ENCODE peak calls at places on chromosomes 1 and 21, in seven cellular contexts. Y, W, O, B, V, Z and T are unnamed samples.
A peak's percentile ranks its signal among the peaks of the same experiment; 100 is the strongest.

GRCh38 chr1:220045356-220046051 is 801 bp downstream of the EPRS1 start:
- ATAC-seq in Y (no peak), W (peak; percentile 50), O (no peak), B (no peak), V (peak; percentile 78), Z (no peak), T (no peak)

GRCh38 chr1:200627548-200628222 is 7.1 kb upstream of the KIF14 start:
- ATAC-seq in Y (no peak), W (peak; percentile 66), O (no peak), B (no peak), V (no peak), Z (no peak), T (no peak)

GRCh38 chr1:24957016-24957807 is 27.1 kb upstream of the RUNX3 start:
- ATAC-seq in Y (no peak), W (peak; percentile 6), O (no peak), B (no peak), V (no peak), Z (no peak), T (no peak)

GRCh38 chr1:2508180-2508579 is 18.2 kb downstream of the PANK4 start:
- ATAC-seq in Y (no peak), W (no peak), O (no peak), B (no peak), V (no peak), Z (no peak), T (no peak)

GRCh38 chr1:202728951-202729350 is 18.7 kb upstream of the SYT2 start:
- ATAC-seq in Y (no peak), W (peak; percentile 60), O (no peak), B (no peak), V (no peak), Z (no peak), T (no peak)

GRCh38 chr1:16233431-16233830 is 3.6 kb downstream of the CPLANE2 start:
- ATAC-seq in Y (no peak), W (no peak), O (no peak), B (no peak), V (no peak), Z (no peak), T (no peak)

GRCh38 chr1:38527373-38527966 is 332.1 kb downstream of the RRAGC start:
- ATAC-seq in Y (peak; percentile 85), W (peak; percentile 99), O (no peak), B (peak; percentile 69), V (peak; percentile 70), Z (peak; percentile 83), T (no peak)

GRCh38 chr1:38125837-38126520 is 79.4 kb upstream of the POU3F1 start:
- ATAC-seq in Y (no peak), W (no peak), O (no peak), B (no peak), V (no peak), Z (no peak), T (no peak)

GRCh38 chr1:88983791-88984552 is 8.5 kb downstream of the KYAT3 start:
- ATAC-seq in Y (no peak), W (peak; percentile 54), O (peak; percentile 87), B (peak; percentile 74), V (peak; percentile 84), Z (no peak), T (no peak)

GRCh38 chr1:8133190-8133589 is 107.1 kb upstream of the ERRFI1 start:
- ATAC-seq in Y (no peak), W (no peak), O (peak; percentile 60), B (no peak), V (no peak), Z (peak; percentile 67), T (no peak)

GRCh38 chr1:93519196-93519825 is 71.4 kb downstream of the FNBP1L start:
- ATAC-seq in Y (no peak), W (no peak), O (no peak), B (no peak), V (no peak), Z (peak; percentile 37), T (no peak)

GRCh38 chr1:192703283-192704206 is 67.6 kb downstream of the RGS13 start:
- ATAC-seq in Y (no peak), W (peak; percentile 89), O (no peak), B (no peak), V (no peak), Z (no peak), T (no peak)

GRCh38 chr1:2413495-2414296 is 1.3 kb upstream of the PEX10 start:
- ATAC-seq in Y (no peak), W (peak; percentile 9), O (peak; percentile 48), B (peak; percentile 29), V (peak; percentile 2), Z (peak; percentile 47), T (no peak)

GRCh38 chr1:89464008-89464407 is 60.6 kb upstream of the LRRC8B start:
- ATAC-seq in Y (no peak), W (peak; percentile 40), O (no peak), B (no peak), V (no peak), Z (no peak), T (no peak)

GRCh38 chr1:160755864-160756616 is 17.0 kb downstream of the SLAMF7 start:
- ATAC-seq in Y (no peak), W (peak; percentile 77), O (no peak), B (no peak), V (no peak), Z (no peak), T (no peak)

GRCh38 chr1:99645199-99645598 is 714 bp upstream of the PALMD start:
- ATAC-seq in Y (peak; percentile 68), W (no peak), O (no peak), B (peak; percentile 19), V (peak; percentile 28), Z (no peak), T (peak; percentile 75)

GRCh38 chr1:25651036-25651640 is 34.5 kb downstream of the MAN1C1 start:
- ATAC-seq in Y (no peak), W (no peak), O (no peak), B (no peak), V (peak; percentile 45), Z (no peak), T (no peak)

GRCh38 chr1:6521502-6521901 is 30.0 kb upstream of the PLEKHG5 start:
- ATAC-seq in Y (no peak), W (no peak), O (no peak), B (no peak), V (no peak), Z (no peak), T (no peak)

GRCh38 chr1:18118078-18118477 is 10.5 kb downstream of the IGSF21 start:
- ATAC-seq in Y (no peak), W (no peak), O (no peak), B (no peak), V (no peak), Z (no peak), T (no peak)

GRCh38 chr1:7784492-7785071 is 491 bp downstream of the PER3 start:
- ATAC-seq in Y (no peak), W (no peak), O (peak; percentile 18), B (no peak), V (no peak), Z (no peak), T (no peak)

GRCh38 chr1:112409416-112409815 is 13.4 kb downstream of the CTTNBP2NL start:
- ATAC-seq in Y (no peak), W (no peak), O (no peak), B (no peak), V (no peak), Z (no peak), T (no peak)

GRCh38 chr1:244918422-244919319 is 54.3 kb upstream of the HNRNPU start:
- ATAC-seq in Y (peak; percentile 78), W (peak; percentile 80), O (peak; percentile 75), B (peak; percentile 68), V (peak; percentile 92), Z (peak; percentile 83), T (peak; percentile 69)
- TF ChIP-seq POLR2AphosphoS5 in Y (peak; percentile 27), W (no peak), O (no peak), B (no peak), V (peak; percentile 59), Z (no peak), T (no peak)

GRCh38 chr1:96233422-96233821 is 488.2 kb upstream of the PTBP2 start:
- ATAC-seq in Y (no peak), W (no peak), O (no peak), B (no peak), V (no peak), Z (no peak), T (no peak)
- H3K27ac ChIP-seq in Y (no peak overlapping the region), W (no peak overlapping the region), O (no peak overlapping the region), B (no peak overlapping the region), V (no peak overlapping the region), Z (no peak overlapping the region), T (no peak overlapping the region)

DNA sequence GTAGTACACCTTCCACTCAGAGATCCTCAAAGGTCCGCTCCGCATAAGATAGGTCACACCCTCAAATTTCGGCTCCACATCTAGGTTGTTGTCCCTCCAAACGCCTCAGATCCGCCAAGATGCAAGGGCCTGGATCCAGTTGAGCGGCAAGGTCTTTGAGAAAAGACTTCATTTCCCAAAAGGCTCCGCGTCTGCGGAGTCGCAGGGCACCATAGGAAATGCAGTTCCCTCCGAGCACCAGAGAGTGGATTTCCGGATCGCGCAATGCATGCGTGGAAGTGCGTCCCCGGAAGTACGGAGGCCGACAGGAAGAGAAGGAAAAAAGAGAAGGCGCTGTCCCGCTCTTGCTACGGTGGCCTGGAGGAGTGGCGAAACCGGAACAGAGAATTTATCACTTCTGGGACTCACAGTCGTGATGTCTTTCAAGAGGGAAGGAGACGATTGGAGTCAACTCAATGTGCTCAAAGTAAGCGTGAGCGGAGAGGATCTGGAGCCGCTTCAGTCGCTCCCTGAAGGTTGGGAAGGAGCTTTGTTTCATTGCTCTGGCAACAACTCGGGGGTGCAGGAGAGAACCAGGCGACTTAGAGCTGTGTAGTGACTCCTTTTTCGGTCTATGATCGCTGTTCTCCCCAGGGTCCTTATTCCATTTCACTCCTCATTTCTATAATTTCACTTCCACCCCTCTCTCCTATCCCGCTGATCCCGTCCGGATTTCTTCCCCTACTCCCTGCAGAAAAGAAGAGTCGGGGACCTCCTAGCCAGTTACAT is at the start of the genes LYSMD1 and SCNM1:
- ATAC-seq in Y (peak; percentile 97), W (peak; percentile 98), O (peak; percentile 98), B (peak; percentile 94), V (peak; percentile 98), Z (peak; percentile 95), T (peak; percentile 95)
- TF ChIP-seq CTCF in Y (peak; percentile 51), W (no peak), O (no peak), B (no peak), V (no peak), Z (no peak), T (peak; percentile 45)

GRCh38 chr21:44442266-44443125 is 12.8 kb upstream of the LRRC3 start:
- ATAC-seq in Y (no peak), W (no peak), O (no peak), B (no peak), V (no peak), Z (no peak), T (no peak)

GRCh38 chr21:44444286-44444931 is 10.9 kb upstream of the LRRC3 start:
- ATAC-seq in Y (no peak), W (peak; percentile 48), O (peak; percentile 46), B (peak; percentile 96), V (peak; percentile 85), Z (peak; percentile 96), T (no peak)

GRCh38 chr21:44445413-44445812 is 9.9 kb upstream of the LRRC3 start:
- ATAC-seq in Y (no peak), W (no peak), O (no peak), B (no peak), V (no peak), Z (no peak), T (no peak)

GRCh38 chr21:44443291-44443890 is 11.9 kb upstream of the LRRC3 start:
- ATAC-seq in Y (no peak), W (no peak), O (no peak), B (no peak), V (no peak), Z (no peak), T (no peak)

GRCh38 chr21:44443891-44444285 is 11.4 kb upstream of the LRRC3 start:
- ATAC-seq in Y (no peak), W (no peak), O (no peak), B (peak; percentile 8), V (no peak), Z (peak; percentile 52), T (no peak)
- TF ChIP-seq POLR2AphosphoS5 in Y (no peak), W (no peak), O (no peak), B (no peak), V (no peak), Z (no peak), T (no peak)

GRCh38 chr1:9314101-9314500 is 21.4 kb downstream of the SPSB1 start:
- ATAC-seq in Y (no peak), W (no peak), O (no peak), B (no peak), V (no peak), Z (no peak), T (no peak)
- H3K27ac ChIP-seq in Y (no peak overlapping the region), W (no peak overlapping the region), O (peak overlapping the region; percentile 81), B (no peak overlapping the region), V (no peak overlapping the region), Z (no peak overlapping the region), T (peak overlapping the region; percentile 80)